ENCODE peak calls at places on chromosomes 16 and 17, in four cellular contexts. F, D, J and B are unnamed samples.

GRCh38 chr17:73984981-73985380 is 218.5 kb upstream of the RPL38 start:
- DNase-seq in D (no peak), F (no peak), J (no peak), B (no peak)

GRCh38 chr17:74981979-74982662 is 5.3 kb upstream of the CDR2L start:
- DNase-seq in D (peak; percentile 56), J (peak; percentile 76), F (peak; percentile 87), B (no peak)

GRCh38 chr17:62778990-62779681 is 29.0 kb downstream of the MARCHF10 start:
- DNase-seq in D (no peak), F (peak; percentile 75), J (peak; percentile 98), B (no peak)

GRCh38 chr17:59361386-59361785 is 29.9 kb downstream of the YPEL2 start:
- DNase-seq in F (no peak), J (peak; percentile 93), D (no peak), B (no peak)

GRCh38 chr16:88810868-88811599 is 694 bp downstream of the APRT start:
- DNase-seq in F (peak; percentile 88), D (no peak), J (peak; percentile 94), B (no peak)

GRCh38 chr16:81633147-81633619 is 145.9 kb upstream of the PLCG2 start:
- DNase-seq in J (no peak), D (no peak), F (peak; percentile 76), B (no peak)

GRCh38 chr16:53549970-53550406 is 47.0 kb upstream of the AKTIP start:
- DNase-seq in F (peak; percentile 57), D (peak; percentile 11), J (peak; percentile 94), B (no peak)

GRCh38 chr17:55690105-55690508 is 32.6 kb downstream of the TMEM100 start:
- DNase-seq in D (no peak), F (no peak), J (peak; percentile 72), B (no peak)

GRCh38 chr16:57374067-57374534 is 1.8 kb downstream of the CX3CL1 start:
- DNase-seq in D (no peak), F (no peak), J (no peak), B (no peak)

GRCh38 chr17:77916771-77917481 is 41.6 kb upstream of the TNRC6C start:
- DNase-seq in D (no peak), F (no peak), J (no peak), B (no peak)

GRCh38 chr17:81230043-81230820 is 7.5 kb upstream of the CEP131 start:
- DNase-seq in F (no peak), D (no peak), J (no peak), B (no peak)

GRCh38 chr16:51640196-51640595 is 489.1 kb upstream of the SALL1 start:
- DNase-seq in D (no peak), J (no peak), F (no peak), B (no peak)

GRCh38 chr16:84720180-84720579 is 20.4 kb downstream of the USP10 start:
- DNase-seq in F (no peak), D (no peak), J (peak; percentile 76), B (no peak)

GRCh38 chr17:42704495-42705494 is 22.5 kb downstream of the CNTNAP1 start:
- DNase-seq in J (no peak), D (no peak), F (no peak), B (peak; percentile 28)